ENCODE peak calls at places on chromosomes 5 and 9, in seven cellular contexts. C is osteoblast, O is Peyer's patch, Q is mammary epithelial cell, J is left lung, V is esophagus muscularis mucosa, P is tibial nerve. K is an unnamed sample.

GRCh38 chr5:65828507-65828906 is 97.9 kb upstream of the ERBIN start:
- DNase-seq in J (no peak), C (no peak), V (no peak), P (no peak), Q (no peak), O (no peak), K (no peak)

GRCh38 chr5:172658869-172659513 is 17.9 kb downstream of the NEURL1B start:
- DNase-seq in P (peak), O (no peak), V (no peak), C (peak), Q (no peak), J (peak), K (no peak)

GRCh38 chr9:122036988-122037387 is 56.1 kb downstream of the TTLL11 start:
- DNase-seq in C (peak), V (no peak), P (no peak), J (no peak), O (no peak), Q (no peak), K (peak)

GRCh38 chr5:82349651-82350050 is 71.5 kb upstream of the RPS23 start:
- DNase-seq in O (no peak), C (no peak), J (no peak), P (no peak), Q (no peak), V (no peak), K (peak)

GRCh38 chr9:137404971-137405584 is 17.9 kb downstream of the EXD3 start:
- DNase-seq in C (no peak), Q (no peak), J (no peak), V (no peak), O (no peak), P (no peak), K (no peak)

GRCh38 chr5:180806351-180807011 is 3.9 kb upstream of the MGAT1 start:
- DNase-seq in Q (no peak), C (peak), P (no peak), J (peak), O (no peak), V (no peak), K (no peak)

GRCh38 chr5:136027316-136027715 is 1.5 kb upstream of the TGFBI start:
- DNase-seq in J (no peak), O (no peak), P (no peak), Q (no peak), C (no peak), V (no peak), K (no peak)

GRCh38 chr9:99269429-99269828 is 47.3 kb downstream of the SEC61B start:
- DNase-seq in P (no peak), O (no peak), C (peak), Q (no peak), V (no peak), J (no peak), K (no peak)

GRCh38 chr9:122228191-122228905 is 409 bp downstream of the LHX6 start:
- DNase-seq in O (no peak), Q (no peak), C (peak), V (no peak), P (no peak), J (no peak), K (peak)

GRCh38 chr5:168287362-168287761 is 4.1 kb upstream of the WWC1 start:
- DNase-seq in V (no peak), C (no peak), Q (no peak), J (no peak), O (no peak), P (no peak), K (no peak)

GRCh38 chr9:103410059-103410458 is 414.9 kb downstream of the CYLC2 start:
- DNase-seq in Q (no peak), P (no peak), J (no peak), C (no peak), O (no peak), V (no peak), K (no peak)

GRCh38 chr9:7433508-7434292 is 365.9 kb downstream of the DMAC1 start:
- DNase-seq in P (no peak), Q (peak), J (peak), C (no peak), V (no peak), O (no peak), K (no peak)

GRCh38 chr9:7436754-7437153 is 362.8 kb downstream of the DMAC1 start:
- DNase-seq in V (no peak), P (no peak), J (no peak), Q (no peak), O (no peak), C (no peak), K (no peak)

GRCh38 chr9:7432989-7433388 is 366.6 kb downstream of the DMAC1 start:
- DNase-seq in C (no peak), J (no peak), Q (peak), P (no peak), O (no peak), V (no peak), K (no peak)
- H3K27ac ChIP-seq in C (no peak), J (no peak), Q (peak), P (no peak), O (no peak), V (no peak), K (peak)

DNA sequence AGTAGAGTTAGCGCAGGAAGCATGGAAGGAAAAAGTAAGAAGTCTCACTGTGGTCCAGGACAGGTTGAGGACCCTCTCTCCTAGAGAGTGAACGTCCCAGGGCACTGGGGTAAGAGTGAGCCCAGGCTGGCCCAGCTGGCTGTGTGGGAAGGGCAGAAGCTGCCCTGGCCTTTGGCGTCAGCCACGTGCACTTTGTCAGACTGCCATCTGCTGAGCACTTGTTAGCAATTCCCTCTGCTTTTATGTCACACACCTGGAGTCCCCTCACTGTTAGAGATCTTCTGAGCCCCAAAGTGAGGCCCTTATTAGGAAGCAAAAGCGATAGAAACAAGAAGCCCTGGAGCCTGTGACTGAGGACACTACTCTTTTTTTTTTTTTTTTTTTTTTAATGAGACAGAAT is 79.1 kb downstream of the UGCG start:
- DNase-seq in V (no peak), P (no peak), Q (no peak), J (peak), C (no peak), O (peak), K (no peak)
- TF ChIP-seq CTCF in V (no peak), P (no peak), Q (no peak), J (no peak), C (no peak), O (no peak), K (no peak)

DNA sequence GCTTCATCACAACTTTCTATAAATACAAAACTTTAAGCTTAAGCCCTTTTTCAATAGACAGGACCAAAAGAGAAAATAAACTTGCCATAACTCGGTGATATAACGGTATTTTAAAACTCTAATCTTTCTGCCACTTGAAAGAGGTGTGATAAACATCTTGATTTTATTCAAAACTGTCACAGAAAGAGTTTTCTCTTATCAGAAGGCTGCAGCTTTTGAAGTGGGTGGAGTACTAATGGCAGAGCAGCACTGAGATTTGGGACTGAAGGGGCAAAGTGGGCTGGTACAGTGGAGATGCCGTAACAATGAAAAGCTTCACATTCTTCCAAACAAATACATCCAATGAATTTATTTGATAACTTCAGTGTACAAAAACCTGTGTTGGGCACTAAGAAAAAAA is 92.5 kb downstream of the FBXO38 start:
- DNase-seq in O (no peak), P (no peak), V (no peak), Q (no peak), C (no peak), J (no peak), K (no peak)
- H3K27ac ChIP-seq in O (no peak), P (no peak), V (no peak), Q (no peak), C (no peak), J (no peak), K (no peak)

DNA sequence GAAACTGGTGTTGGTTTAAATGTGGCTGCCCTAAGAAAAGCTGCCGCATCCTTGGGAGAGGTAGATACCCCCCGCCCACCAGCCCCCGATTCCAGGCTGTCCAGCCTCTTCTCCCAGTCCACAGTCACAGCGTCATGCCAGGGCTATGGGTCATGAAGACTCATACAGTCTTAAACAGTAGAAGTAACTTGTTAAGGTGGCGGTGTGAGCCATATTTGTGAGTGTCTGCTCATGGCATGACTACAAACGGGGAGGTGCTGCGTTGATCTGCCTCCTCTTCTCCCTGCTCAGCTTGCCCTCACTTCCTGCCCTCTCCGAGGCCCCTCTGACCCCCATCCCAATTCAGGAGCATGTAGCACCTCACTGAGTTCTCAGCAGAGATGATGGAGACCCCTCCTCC is 20.8 kb downstream of the FGD3 start:
- DNase-seq in C (peak), J (no peak), O (no peak), P (no peak), V (no peak), Q (no peak), K (no peak)
- TF ChIP-seq CTCF in C (no peak), J (no peak), O (no peak), P (no peak), V (no peak), Q (no peak), K (no peak)

GRCh38 chr5:138492552-138493045 is 27.3 kb downstream of the EGR1 start:
- DNase-seq in Q (no peak), P (no peak), V (no peak), O (no peak), C (no peak), J (no peak), K (no peak)
- H3K27ac ChIP-seq in Q (no peak), P (peak), V (peak), O (peak), C (peak), J (peak), K (peak)

GRCh38 chr9:88075966-88076285 is 62.3 kb downstream of the SPATA31C2 start:
- DNase-seq in P (no peak), J (no peak), Q (no peak), C (no peak), V (no peak), O (no peak), K (peak)
- TF ChIP-seq CTCF in P (no peak), J (no peak), Q (no peak), C (peak), V (no peak), O (no peak), K (no peak)

DNA sequence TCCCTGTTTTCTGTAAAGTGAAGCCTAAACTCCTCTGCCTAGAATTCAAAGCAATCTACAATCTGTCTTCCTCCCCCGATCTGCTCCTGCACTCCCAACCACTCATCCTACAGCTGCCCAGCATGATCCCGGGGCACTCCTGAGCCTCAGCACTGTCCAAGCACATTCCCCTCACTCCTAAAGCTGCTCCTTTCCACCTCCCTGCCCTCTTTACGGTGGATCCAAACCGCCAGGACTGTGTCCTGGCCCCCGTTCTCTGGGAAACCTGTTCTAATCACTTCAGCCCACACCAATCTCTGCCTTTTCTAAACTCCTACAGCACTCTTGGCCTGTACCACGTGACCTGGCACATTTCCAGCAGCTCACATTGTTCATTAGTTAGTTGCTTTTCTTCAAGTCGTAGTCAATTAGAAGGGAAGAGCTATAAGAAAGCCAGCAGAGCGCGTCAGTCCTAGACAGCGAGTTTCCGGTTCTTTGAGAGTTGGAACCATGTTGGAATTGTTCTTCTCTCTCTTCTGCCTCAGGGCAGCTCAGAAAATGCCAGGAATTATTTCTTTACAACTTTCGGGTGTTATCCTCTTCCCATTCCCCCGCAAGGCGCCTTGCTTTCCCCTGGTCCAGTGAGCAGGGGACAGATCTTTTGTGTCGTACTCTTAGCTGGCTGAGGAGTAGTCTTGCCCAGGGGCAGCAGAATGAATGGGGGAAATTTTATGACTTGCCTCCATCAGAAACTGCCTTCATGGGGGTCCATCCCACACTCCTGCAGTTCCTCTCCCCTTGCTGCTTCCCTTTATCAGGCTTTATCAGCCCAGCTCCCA is 60.7 kb downstream of the NRG2 start:
- DNase-seq in P (no peak), C (no peak), O (no peak), V (no peak), J (no peak), Q (peak), K (peak)
- H3K27ac ChIP-seq in P (no peak), C (no peak), O (no peak), V (no peak), J (no peak), Q (peak), K (no peak)

GRCh38 chr5:104418056-104418455 is 855.5 kb upstream of the NUDT12 start:
- DNase-seq in Q (no peak), O (no peak), J (no peak), V (no peak), P (no peak), C (no peak), K (no peak)

GRCh38 chr5:104412649-104413240 is 850.2 kb upstream of the NUDT12 start:
- DNase-seq in O (no peak), Q (peak), C (peak), P (no peak), J (no peak), V (no peak), K (peak)
- TF ChIP-seq CTCF in O (no peak), Q (peak), C (peak), P (no peak), J (no peak), V (no peak), K (peak)

K was measured in RWPE1.